ENCODE peak calls at places on chromosomes 5 and 9, in four cellular contexts. D is tibial nerve, Q is GM12878, T is progenitor cell of endocrine pancreas. P is an unnamed sample.

GRCh38 chr5:18281947-18282557 is 647.8 kb downstream of the TAF11L14 start:
- DNase-seq in D (no peak), T (no peak), Q (no peak), P (peak)

GRCh38 chr5:90381213-90381929 is 28.2 kb downstream of the CETN3 start:
- DNase-seq in Q (no peak), D (no peak), T (no peak), P (no peak)

GRCh38 chr5:65481171-65481575 is 547 bp downstream of the ADAMTS6 start:
- DNase-seq in D (no peak), T (no peak), Q (no peak), P (no peak)

GRCh38 chr9:91378695-91379127 is 17.0 kb upstream of the AUH start:
- DNase-seq in T (no peak), Q (no peak), D (no peak), P (no peak)

GRCh38 chr9:35974800-35975199 is 16.8 kb upstream of the OR2S2 start:
- DNase-seq in Q (no peak), D (no peak), T (no peak), P (no peak)

GRCh38 chr5:82107277-82107676 is 135.5 kb downstream of the ATG10 start:
- DNase-seq in D (no peak), Q (no peak), T (no peak), P (no peak)

GRCh38 chr9:503881-504852 is 289.5 kb downstream of the DOCK8 start:
- DNase-seq in D (peak), Q (no peak), T (peak), P (peak)

GRCh38 chr9:113649054-113649453 is 185.5 kb downstream of the RGS3 start:
- DNase-seq in Q (no peak), T (no peak), D (no peak), P (no peak)

GRCh38 chr5:178425621-178426068 is 164.5 kb downstream of the COL23A1 start:
- DNase-seq in Q (no peak), D (no peak), T (no peak), P (no peak)

GRCh38 chr5:107619781-107620180 is 51.0 kb downstream of the EFNA5 start:
- DNase-seq in T (no peak), Q (no peak), D (no peak), P (no peak)

GRCh38 chr9:109499061-109499630 is 1.0 kb upstream of the PTPN3 start:
- DNase-seq in D (no peak), Q (no peak), T (no peak), P (no peak)

GRCh38 chr5:115818821-115819220 is 2.4 kb upstream of the CDO1 start:
- DNase-seq in Q (no peak), T (no peak), D (no peak), P (no peak)

GRCh38 chr5:116482394-116482793 is 92.2 kb downstream of the SEMA6A start:
- DNase-seq in D (no peak), T (no peak), Q (no peak), P (no peak)

GRCh38 chr5:144125163-144125726 is 45.2 kb downstream of the YIPF5 start:
- DNase-seq in T (no peak), Q (no peak), D (no peak), P (no peak)

GRCh38 chr5:104817127-104817526 is 1254.5 kb upstream of the NUDT12 start:
- DNase-seq in Q (no peak), D (no peak), T (no peak), P (no peak)

GRCh38 chr9:95785209-95785608 is 90.3 kb upstream of the ERCC6L2 start:
- DNase-seq in T (no peak), D (no peak), Q (no peak), P (no peak)
- TF ChIP-seq CTCF in T (no peak), D (no peak), Q (no peak), P (no peak)

GRCh38 chr9:132166599-132166998 is 4.7 kb downstream of the NTNG2 start:
- DNase-seq in Q (no peak), T (no peak), D (no peak), P (no peak)
- TF ChIP-seq CTCF in Q (peak), T (peak), D (no peak), P (peak)

DNA sequence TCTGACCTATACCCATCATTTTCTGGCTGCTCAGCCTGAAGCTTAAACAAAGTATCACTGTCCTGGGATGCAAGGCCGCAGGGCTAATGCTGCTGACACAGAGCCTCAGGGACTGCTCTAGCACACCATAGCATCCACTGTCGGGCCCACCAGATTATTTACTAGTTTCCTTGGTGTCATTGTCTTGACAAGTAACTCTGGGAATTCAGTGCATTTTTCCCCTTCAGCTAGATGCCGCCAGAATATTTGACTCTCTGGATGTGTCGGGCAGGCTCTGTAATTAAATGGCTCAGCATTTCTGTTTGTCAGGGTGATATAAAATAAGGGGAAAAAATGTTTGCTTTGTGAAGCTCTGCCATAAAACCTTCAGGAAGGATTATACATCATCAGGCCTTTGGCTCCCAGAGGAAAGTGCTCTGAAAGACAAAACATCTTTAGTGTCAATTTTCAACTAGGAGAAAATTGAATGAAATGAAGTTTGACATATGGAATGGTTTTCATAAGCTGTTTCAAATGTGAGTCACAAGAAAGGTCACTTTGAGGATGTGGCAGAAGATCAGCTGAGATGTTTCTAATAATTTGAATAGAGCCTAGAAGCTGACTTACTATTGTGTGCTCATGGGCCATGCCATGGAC is 350.1 kb downstream of the TMEM232 start:
- DNase-seq in Q (no peak), T (no peak), D (no peak), P (no peak)
- TF ChIP-seq CTCF in Q (no peak), T (no peak), D (no peak), P (no peak)

DNA sequence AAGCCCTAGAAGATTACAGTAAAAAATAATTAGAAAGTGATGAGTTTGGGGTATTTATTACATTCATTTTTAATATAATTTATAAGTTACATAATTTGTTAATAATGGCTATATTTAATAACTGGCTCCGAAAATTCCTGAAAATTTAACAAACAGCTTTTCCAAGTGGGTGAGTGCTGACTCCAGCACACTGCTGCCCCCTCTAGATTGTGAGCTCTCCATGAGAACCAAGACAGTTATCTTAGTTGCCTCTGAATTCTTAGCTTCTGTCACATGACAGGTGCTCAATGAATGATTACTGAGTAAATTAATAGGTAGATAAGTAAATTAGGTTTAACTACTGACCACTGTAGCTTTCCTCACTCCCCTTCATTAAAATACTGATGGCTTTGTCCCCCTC is 7.8 kb downstream of the KLHL3 start:
- DNase-seq in D (no peak), T (no peak), Q (no peak), P (no peak)
- TF ChIP-seq CTCF in D (no peak), T (peak), Q (no peak), P (no peak)

DNA sequence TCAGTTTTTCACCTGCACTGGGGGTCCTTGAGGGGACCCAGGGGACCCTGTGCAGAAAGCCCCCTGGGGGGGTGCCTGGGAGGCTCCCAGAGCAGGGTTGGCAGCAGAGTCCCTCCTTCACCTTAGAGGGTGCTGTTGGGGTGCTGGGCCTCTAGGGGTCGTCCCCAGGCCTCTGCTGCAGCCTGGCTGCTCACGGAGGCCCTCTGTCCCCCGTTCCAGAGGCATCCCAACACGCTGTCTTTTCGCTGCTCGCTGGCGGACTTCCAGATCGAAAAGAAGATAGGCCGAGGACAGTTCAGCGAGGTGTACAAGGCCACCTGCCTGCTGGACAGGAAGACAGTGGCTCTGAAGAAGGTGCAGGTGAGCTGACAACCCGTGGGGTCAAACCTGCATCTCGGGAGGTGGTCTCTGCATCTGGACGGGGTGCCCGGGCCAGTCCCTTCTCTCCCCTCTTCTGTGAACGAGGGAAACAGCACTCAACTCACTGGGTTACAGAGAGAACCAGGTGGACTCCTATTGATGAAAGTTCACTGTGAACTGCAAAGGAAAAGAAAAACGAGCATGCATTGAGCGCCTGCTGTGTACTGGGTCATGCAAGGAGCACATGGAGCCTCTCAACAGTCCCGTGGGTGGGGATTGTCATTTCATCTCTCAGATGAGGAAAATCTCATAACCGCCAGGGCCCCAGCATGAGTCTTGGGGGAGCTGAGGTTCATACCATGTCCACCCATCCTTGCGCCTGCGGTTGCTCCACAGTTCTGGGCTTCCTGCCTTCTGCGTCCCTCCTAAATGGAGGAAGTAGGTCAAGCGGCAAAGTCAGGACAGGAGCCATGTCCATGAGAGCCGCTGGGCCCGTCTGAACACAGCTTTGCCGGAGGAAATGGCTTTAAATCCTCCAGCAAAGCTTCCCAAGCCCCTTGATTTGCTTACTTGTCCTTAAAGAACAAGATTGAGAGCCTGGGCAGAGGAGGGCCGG is 54.8 kb downstream of the NEK6 start:
- DNase-seq in Q (no peak), T (no peak), D (no peak), P (no peak)
- TF ChIP-seq CTCF in Q (no peak), T (no peak), D (no peak), P (no peak)

GRCh38 chr5:141762790-141763368 is 80.8 kb upstream of the ARAP3 start:
- DNase-seq in Q (no peak), T (no peak), D (no peak), P (peak)
- TF ChIP-seq CTCF in Q (peak), T (no peak), D (no peak), P (no peak)

DNA sequence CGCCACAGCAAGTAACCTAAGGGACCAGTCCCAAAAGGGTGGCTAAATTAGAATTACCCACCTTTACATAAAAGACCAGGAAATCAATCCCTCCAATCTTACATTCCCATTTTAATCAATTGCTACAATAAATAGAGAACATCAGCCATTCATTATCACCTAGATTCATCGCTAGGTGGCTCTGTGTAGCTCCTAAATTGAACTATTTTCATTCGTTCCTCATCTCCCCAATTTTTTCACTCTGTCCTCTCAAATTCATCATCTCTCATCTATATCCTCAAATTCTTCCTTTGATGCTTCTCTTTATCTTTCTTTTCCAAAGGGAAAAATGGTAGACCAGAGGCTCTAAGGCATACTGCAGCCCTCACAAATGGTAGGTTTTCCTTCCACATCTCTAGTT is 108.2 kb upstream of the TNC start:
- DNase-seq in D (no peak), Q (no peak), T (no peak), P (no peak)
- TF ChIP-seq CTCF in D (no peak), Q (no peak), T (peak), P (no peak)

GRCh38 chr5:58496488-58496887 is 5.3 kb downstream of the GAPT start:
- DNase-seq in D (no peak), Q (no peak), T (no peak), P (no peak)
- TF ChIP-seq CTCF in D (no peak), Q (peak), T (peak), P (peak)

GRCh38 chr5:142655339-142656267 is 30.3 kb downstream of the FGF1 start:
- DNase-seq in T (peak), D (peak), Q (no peak), P (peak)
- TF ChIP-seq CTCF in T (peak), D (peak), Q (peak), P (peak)

P was measured in GM13977.